ENCODE peak calls at places on chromosomes 2 and 18, in nine cellular contexts. One of them, this sample, is unnamed.

GRCh38 chr2:5991305-5991968 is 299.3 kb downstream of the SOX11 start:
- DNase-seq in stimulated activated CD8-positive, alpha-beta memory T cell treated with anti-CD3 and anti-CD28 coated beads, Interleukin-12 subunit alpha, Interleukin-12 subunit beta, amount 100 ng/mL, for 4 hours: no peak
- DNase-seq in fibroblast of mammary gland: no peak
- DNase-seq in ACHN: no peak
- DNase-seq in activated T-helper 1 cell treated with Interleukin-2 at 50 U/mL for 16 hours: no peak
- DNase-seq in AG04450: no peak
- DNase-seq in activated CD4-positive, alpha-beta T cell treated with anti-CD3 and anti-CD28 coated beads for 4 hours: no peak
- DNase-seq in T-cell: no peak
- DNase-seq in CD8-positive, alpha-beta T cell: no peak
- DNase-seq in this sample: no peak

GRCh38 chr2:190181066-190181681 is 118.6 kb upstream of the MSTN start:
- DNase-seq in stimulated activated CD8-positive, alpha-beta memory T cell treated with anti-CD3 and anti-CD28 coated beads, Interleukin-12 subunit alpha, Interleukin-12 subunit beta, amount 100 ng/mL, for 4 hours: no peak
- DNase-seq in fibroblast of mammary gland: peak; percentile 42
- DNase-seq in ACHN: no peak
- DNase-seq in activated T-helper 1 cell treated with Interleukin-2 at 50 U/mL for 16 hours: no peak
- DNase-seq in AG04450: no peak
- DNase-seq in activated CD4-positive, alpha-beta T cell treated with anti-CD3 and anti-CD28 coated beads for 4 hours: no peak
- DNase-seq in T-cell: no peak
- DNase-seq in CD8-positive, alpha-beta T cell: no peak
- DNase-seq in this sample: no peak

GRCh38 chr2:227410191-227410590 is 22.4 kb upstream of the SCYGR1 start:
- DNase-seq in stimulated activated CD8-positive, alpha-beta memory T cell treated with anti-CD3 and anti-CD28 coated beads, Interleukin-12 subunit alpha, Interleukin-12 subunit beta, amount 100 ng/mL, for 4 hours: no peak
- DNase-seq in fibroblast of mammary gland: no peak
- DNase-seq in ACHN: no peak
- DNase-seq in activated T-helper 1 cell treated with Interleukin-2 at 50 U/mL for 16 hours: no peak
- DNase-seq in AG04450: no peak
- DNase-seq in activated CD4-positive, alpha-beta T cell treated with anti-CD3 and anti-CD28 coated beads for 4 hours: no peak
- DNase-seq in T-cell: no peak
- DNase-seq in CD8-positive, alpha-beta T cell: no peak
- DNase-seq in this sample: no peak

GRCh38 chr2:112459372-112459771 is 22.6 kb upstream of the TTL start:
- DNase-seq in stimulated activated CD8-positive, alpha-beta memory T cell treated with anti-CD3 and anti-CD28 coated beads, Interleukin-12 subunit alpha, Interleukin-12 subunit beta, amount 100 ng/mL, for 4 hours: no peak
- DNase-seq in fibroblast of mammary gland: no peak
- DNase-seq in ACHN: no peak
- DNase-seq in activated T-helper 1 cell treated with Interleukin-2 at 50 U/mL for 16 hours: no peak
- DNase-seq in AG04450: no peak
- DNase-seq in activated CD4-positive, alpha-beta T cell treated with anti-CD3 and anti-CD28 coated beads for 4 hours: no peak
- DNase-seq in T-cell: no peak
- DNase-seq in CD8-positive, alpha-beta T cell: no peak
- DNase-seq in this sample: no peak

GRCh38 chr2:204886713-204887112 is 341.4 kb downstream of the PARD3B start:
- DNase-seq in stimulated activated CD8-positive, alpha-beta memory T cell treated with anti-CD3 and anti-CD28 coated beads, Interleukin-12 subunit alpha, Interleukin-12 subunit beta, amount 100 ng/mL, for 4 hours: no peak
- DNase-seq in fibroblast of mammary gland: no peak
- DNase-seq in ACHN: no peak
- DNase-seq in activated T-helper 1 cell treated with Interleukin-2 at 50 U/mL for 16 hours: no peak
- DNase-seq in AG04450: no peak
- DNase-seq in activated CD4-positive, alpha-beta T cell treated with anti-CD3 and anti-CD28 coated beads for 4 hours: no peak
- DNase-seq in T-cell: no peak
- DNase-seq in CD8-positive, alpha-beta T cell: no peak
- DNase-seq in this sample: no peak

GRCh38 chr2:74083750-74084149 is 64.0 kb downstream of the BOLA3 start:
- DNase-seq in stimulated activated CD8-positive, alpha-beta memory T cell treated with anti-CD3 and anti-CD28 coated beads, Interleukin-12 subunit alpha, Interleukin-12 subunit beta, amount 100 ng/mL, for 4 hours: no peak
- DNase-seq in fibroblast of mammary gland: no peak
- DNase-seq in ACHN: no peak
- DNase-seq in activated T-helper 1 cell treated with Interleukin-2 at 50 U/mL for 16 hours: no peak
- DNase-seq in AG04450: no peak
- DNase-seq in activated CD4-positive, alpha-beta T cell treated with anti-CD3 and anti-CD28 coated beads for 4 hours: no peak
- DNase-seq in T-cell: no peak
- DNase-seq in CD8-positive, alpha-beta T cell: no peak
- DNase-seq in this sample: no peak

GRCh38 chr18:74412106-74412880 is 44.8 kb downstream of the DIPK1C start:
- DNase-seq in stimulated activated CD8-positive, alpha-beta memory T cell treated with anti-CD3 and anti-CD28 coated beads, Interleukin-12 subunit alpha, Interleukin-12 subunit beta, amount 100 ng/mL, for 4 hours: no peak
- DNase-seq in fibroblast of mammary gland: no peak
- DNase-seq in ACHN: no peak
- DNase-seq in activated T-helper 1 cell treated with Interleukin-2 at 50 U/mL for 16 hours: no peak
- DNase-seq in AG04450: no peak
- DNase-seq in activated CD4-positive, alpha-beta T cell treated with anti-CD3 and anti-CD28 coated beads for 4 hours: no peak
- DNase-seq in T-cell: no peak
- DNase-seq in CD8-positive, alpha-beta T cell: no peak
- DNase-seq in this sample: no peak

GRCh38 chr2:8059794-8060193 is 622.1 kb upstream of the ID2 start:
- DNase-seq in stimulated activated CD8-positive, alpha-beta memory T cell treated with anti-CD3 and anti-CD28 coated beads, Interleukin-12 subunit alpha, Interleukin-12 subunit beta, amount 100 ng/mL, for 4 hours: no peak
- DNase-seq in fibroblast of mammary gland: no peak
- DNase-seq in ACHN: no peak
- DNase-seq in activated T-helper 1 cell treated with Interleukin-2 at 50 U/mL for 16 hours: no peak
- DNase-seq in AG04450: no peak
- DNase-seq in activated CD4-positive, alpha-beta T cell treated with anti-CD3 and anti-CD28 coated beads for 4 hours: no peak
- DNase-seq in T-cell: no peak
- DNase-seq in CD8-positive, alpha-beta T cell: no peak
- DNase-seq in this sample: no peak

GRCh38 chr2:230956827-230957755 is 32.0 kb upstream of the GPR55 start:
- DNase-seq in stimulated activated CD8-positive, alpha-beta memory T cell treated with anti-CD3 and anti-CD28 coated beads, Interleukin-12 subunit alpha, Interleukin-12 subunit beta, amount 100 ng/mL, for 4 hours: no peak
- DNase-seq in fibroblast of mammary gland: peak; percentile 69
- DNase-seq in ACHN: peak; percentile 77
- DNase-seq in activated T-helper 1 cell treated with Interleukin-2 at 50 U/mL for 16 hours: no peak
- DNase-seq in AG04450: no peak
- DNase-seq in activated CD4-positive, alpha-beta T cell treated with anti-CD3 and anti-CD28 coated beads for 4 hours: peak; percentile 15
- DNase-seq in T-cell: no peak
- DNase-seq in CD8-positive, alpha-beta T cell: no peak
- DNase-seq in this sample: peak; percentile 73

GRCh38 chr2:220847587-220847986 is 724.5 kb downstream of the EPHA4 start:
- DNase-seq in stimulated activated CD8-positive, alpha-beta memory T cell treated with anti-CD3 and anti-CD28 coated beads, Interleukin-12 subunit alpha, Interleukin-12 subunit beta, amount 100 ng/mL, for 4 hours: no peak
- DNase-seq in fibroblast of mammary gland: peak; percentile 85
- DNase-seq in ACHN: peak; percentile 27
- DNase-seq in activated T-helper 1 cell treated with Interleukin-2 at 50 U/mL for 16 hours: no peak
- DNase-seq in AG04450: peak; percentile 59
- DNase-seq in activated CD4-positive, alpha-beta T cell treated with anti-CD3 and anti-CD28 coated beads for 4 hours: no peak
- DNase-seq in T-cell: no peak
- DNase-seq in CD8-positive, alpha-beta T cell: no peak
- DNase-seq in this sample: peak; percentile 5

GRCh38 chr18:12369211-12369610 is 7.8 kb downstream of the AFG3L2 start:
- DNase-seq in stimulated activated CD8-positive, alpha-beta memory T cell treated with anti-CD3 and anti-CD28 coated beads, Interleukin-12 subunit alpha, Interleukin-12 subunit beta, amount 100 ng/mL, for 4 hours: no peak
- DNase-seq in fibroblast of mammary gland: no peak
- DNase-seq in ACHN: no peak
- DNase-seq in activated T-helper 1 cell treated with Interleukin-2 at 50 U/mL for 16 hours: no peak
- DNase-seq in AG04450: no peak
- DNase-seq in activated CD4-positive, alpha-beta T cell treated with anti-CD3 and anti-CD28 coated beads for 4 hours: no peak
- DNase-seq in T-cell: no peak
- DNase-seq in CD8-positive, alpha-beta T cell: no peak
- DNase-seq in this sample: no peak

GRCh38 chr2:39521876-39522517 is 84.9 kb upstream of the MAP4K3 start:
- DNase-seq in stimulated activated CD8-positive, alpha-beta memory T cell treated with anti-CD3 and anti-CD28 coated beads, Interleukin-12 subunit alpha, Interleukin-12 subunit beta, amount 100 ng/mL, for 4 hours: no peak
- DNase-seq in fibroblast of mammary gland: no peak
- DNase-seq in ACHN: no peak
- DNase-seq in activated T-helper 1 cell treated with Interleukin-2 at 50 U/mL for 16 hours: no peak
- DNase-seq in AG04450: no peak
- DNase-seq in activated CD4-positive, alpha-beta T cell treated with anti-CD3 and anti-CD28 coated beads for 4 hours: no peak
- DNase-seq in T-cell: no peak
- DNase-seq in CD8-positive, alpha-beta T cell: no peak
- DNase-seq in this sample: no peak

GRCh38 chr2:151632993-151633592 is 101.2 kb downstream of the NEB start:
- DNase-seq in stimulated activated CD8-positive, alpha-beta memory T cell treated with anti-CD3 and anti-CD28 coated beads, Interleukin-12 subunit alpha, Interleukin-12 subunit beta, amount 100 ng/mL, for 4 hours: no peak
- DNase-seq in fibroblast of mammary gland: peak; percentile 53
- DNase-seq in ACHN: peak; percentile 49
- DNase-seq in activated T-helper 1 cell treated with Interleukin-2 at 50 U/mL for 16 hours: no peak
- DNase-seq in AG04450: no peak
- DNase-seq in activated CD4-positive, alpha-beta T cell treated with anti-CD3 and anti-CD28 coated beads for 4 hours: no peak
- DNase-seq in T-cell: no peak
- DNase-seq in CD8-positive, alpha-beta T cell: no peak
- DNase-seq in this sample: no peak

GRCh38 chr2:101464841-101465240 is 10.1 kb downstream of the RFX8 start:
- DNase-seq in stimulated activated CD8-positive, alpha-beta memory T cell treated with anti-CD3 and anti-CD28 coated beads, Interleukin-12 subunit alpha, Interleukin-12 subunit beta, amount 100 ng/mL, for 4 hours: no peak
- DNase-seq in fibroblast of mammary gland: peak; percentile 57
- DNase-seq in ACHN: no peak
- DNase-seq in activated T-helper 1 cell treated with Interleukin-2 at 50 U/mL for 16 hours: no peak
- DNase-seq in AG04450: no peak
- DNase-seq in activated CD4-positive, alpha-beta T cell treated with anti-CD3 and anti-CD28 coated beads for 4 hours: no peak
- DNase-seq in T-cell: no peak
- DNase-seq in CD8-positive, alpha-beta T cell: no peak
- DNase-seq in this sample: no peak

GRCh38 chr2:148876190-148876588 is 1.2 kb downstream of the KIF5C start:
- DNase-seq in stimulated activated CD8-positive, alpha-beta memory T cell treated with anti-CD3 and anti-CD28 coated beads, Interleukin-12 subunit alpha, Interleukin-12 subunit beta, amount 100 ng/mL, for 4 hours: no peak
- DNase-seq in fibroblast of mammary gland: no peak
- DNase-seq in ACHN: no peak
- DNase-seq in activated T-helper 1 cell treated with Interleukin-2 at 50 U/mL for 16 hours: no peak
- DNase-seq in AG04450: no peak
- DNase-seq in activated CD4-positive, alpha-beta T cell treated with anti-CD3 and anti-CD28 coated beads for 4 hours: peak; percentile 6
- DNase-seq in T-cell: no peak
- DNase-seq in CD8-positive, alpha-beta T cell: peak; percentile 55
- DNase-seq in this sample: peak; percentile 8

GRCh38 chr2:36394804-36395203 is 39.2 kb downstream of the CRIM1 start:
- DNase-seq in stimulated activated CD8-positive, alpha-beta memory T cell treated with anti-CD3 and anti-CD28 coated beads, Interleukin-12 subunit alpha, Interleukin-12 subunit beta, amount 100 ng/mL, for 4 hours: no peak
- DNase-seq in fibroblast of mammary gland: no peak
- DNase-seq in ACHN: no peak
- DNase-seq in activated T-helper 1 cell treated with Interleukin-2 at 50 U/mL for 16 hours: no peak
- DNase-seq in AG04450: no peak
- DNase-seq in activated CD4-positive, alpha-beta T cell treated with anti-CD3 and anti-CD28 coated beads for 4 hours: no peak
- DNase-seq in T-cell: no peak
- DNase-seq in CD8-positive, alpha-beta T cell: no peak
- DNase-seq in this sample: no peak

GRCh38 chr18:13791181-13791580 is 32.8 kb upstream of the MC5R start:
- DNase-seq in stimulated activated CD8-positive, alpha-beta memory T cell treated with anti-CD3 and anti-CD28 coated beads, Interleukin-12 subunit alpha, Interleukin-12 subunit beta, amount 100 ng/mL, for 4 hours: no peak
- DNase-seq in fibroblast of mammary gland: peak; percentile 53
- DNase-seq in ACHN: no peak
- DNase-seq in activated T-helper 1 cell treated with Interleukin-2 at 50 U/mL for 16 hours: no peak
- DNase-seq in AG04450: no peak
- DNase-seq in activated CD4-positive, alpha-beta T cell treated with anti-CD3 and anti-CD28 coated beads for 4 hours: no peak
- DNase-seq in T-cell: no peak
- DNase-seq in CD8-positive, alpha-beta T cell: no peak
- DNase-seq in this sample: no peak

GRCh38 chr2:29549069-29549380 is 372.4 kb downstream of the ALK start:
- DNase-seq in stimulated activated CD8-positive, alpha-beta memory T cell treated with anti-CD3 and anti-CD28 coated beads, Interleukin-12 subunit alpha, Interleukin-12 subunit beta, amount 100 ng/mL, for 4 hours: no peak
- DNase-seq in fibroblast of mammary gland: no peak
- DNase-seq in ACHN: no peak
- DNase-seq in activated T-helper 1 cell treated with Interleukin-2 at 50 U/mL for 16 hours: no peak
- DNase-seq in AG04450: no peak
- DNase-seq in activated CD4-positive, alpha-beta T cell treated with anti-CD3 and anti-CD28 coated beads for 4 hours: no peak
- DNase-seq in T-cell: no peak
- DNase-seq in CD8-positive, alpha-beta T cell: no peak
- DNase-seq in this sample: no peak

GRCh38 chr2:194545978-194546377 is 1111.0 kb upstream of the SLC39A10 start:
- DNase-seq in stimulated activated CD8-positive, alpha-beta memory T cell treated with anti-CD3 and anti-CD28 coated beads, Interleukin-12 subunit alpha, Interleukin-12 subunit beta, amount 100 ng/mL, for 4 hours: no peak
- DNase-seq in fibroblast of mammary gland: peak; percentile 9
- DNase-seq in ACHN: peak; percentile 60
- DNase-seq in activated T-helper 1 cell treated with Interleukin-2 at 50 U/mL for 16 hours: no peak
- DNase-seq in AG04450: no peak
- DNase-seq in activated CD4-positive, alpha-beta T cell treated with anti-CD3 and anti-CD28 coated beads for 4 hours: no peak
- DNase-seq in T-cell: no peak
- DNase-seq in CD8-positive, alpha-beta T cell: no peak
- DNase-seq in this sample: no peak

GRCh38 chr2:241009191-241009590 is 10.8 kb downstream of the SNED1 start:
- DNase-seq in stimulated activated CD8-positive, alpha-beta memory T cell treated with anti-CD3 and anti-CD28 coated beads, Interleukin-12 subunit alpha, Interleukin-12 subunit beta, amount 100 ng/mL, for 4 hours: no peak
- DNase-seq in fibroblast of mammary gland: no peak
- DNase-seq in ACHN: no peak
- DNase-seq in activated T-helper 1 cell treated with Interleukin-2 at 50 U/mL for 16 hours: no peak
- DNase-seq in AG04450: no peak
- DNase-seq in activated CD4-positive, alpha-beta T cell treated with anti-CD3 and anti-CD28 coated beads for 4 hours: no peak
- DNase-seq in T-cell: no peak
- DNase-seq in CD8-positive, alpha-beta T cell: no peak
- DNase-seq in this sample: peak; percentile 2

GRCh38 chr18:79930020-79930642 is 21.3 kb downstream of the SLC66A2 start:
- DNase-seq in stimulated activated CD8-positive, alpha-beta memory T cell treated with anti-CD3 and anti-CD28 coated beads, Interleukin-12 subunit alpha, Interleukin-12 subunit beta, amount 100 ng/mL, for 4 hours: no peak
- DNase-seq in fibroblast of mammary gland: peak; percentile 21
- DNase-seq in ACHN: peak; percentile 4
- DNase-seq in activated T-helper 1 cell treated with Interleukin-2 at 50 U/mL for 16 hours: no peak
- DNase-seq in AG04450: no peak
- DNase-seq in activated CD4-positive, alpha-beta T cell treated with anti-CD3 and anti-CD28 coated beads for 4 hours: no peak
- DNase-seq in T-cell: no peak
- DNase-seq in CD8-positive, alpha-beta T cell: no peak
- DNase-seq in this sample: no peak